ENCODE peak calls at places on chromosomes 11 and 22, in six cellular contexts. Q is psoas muscle, C is bronchial epithelial cell, Z is tibial nerve, G is K562, U is astrocyte of the cerebellum. H is an unnamed sample.

GRCh38 chr11:113595810-113596594 is 110.1 kb downstream of the TMPRSS5 start:
- DNase-seq in Q (no peak), C (no peak), Z (no peak), G (no peak), U (no peak), H (no peak)

GRCh38 chr11:46321757-46322156 is 25.5 kb upstream of the DGKZ start:
- DNase-seq in Q (no peak), C (peak), Z (no peak), G (no peak), U (no peak), H (no peak)

GRCh38 chr22:38205261-38206128 is 3.7 kb downstream of the MAFF start:
- DNase-seq in Q (peak), C (no peak), Z (peak), G (no peak), U (peak), H (no peak)

GRCh38 chr22:22398530-22399327 is 109.8 kb downstream of the ZNF280B start:
- DNase-seq in Q (no peak), C (no peak), Z (no peak), G (peak), U (no peak), H (no peak)

GRCh38 chr11:131712897-131713296 is 342.5 kb downstream of the NTM start:
- DNase-seq in Q (no peak), C (no peak), Z (no peak), G (no peak), U (no peak), H (no peak)

GRCh38 chr11:63768232-63769043 is at the start of gene ZFTA:
- DNase-seq in Q (peak), C (no peak), Z (no peak), G (peak), U (no peak), H (no peak)

GRCh38 chr22:46537946-46538815 is 761 bp upstream of the CELSR1 start:
- DNase-seq in Q (peak), C (peak), Z (no peak), G (no peak), U (no peak), H (no peak)

GRCh38 chr22:21447694-21448402 is 19.3 kb upstream of the TMEM191C start:
- DNase-seq in Q (peak), C (no peak), Z (no peak), G (peak), U (no peak), H (no peak)

GRCh38 chr11:3014314-3014938 is 22.3 kb upstream of the NAP1L4 start:
- DNase-seq in Q (no peak), C (no peak), Z (no peak), G (no peak), U (no peak), H (no peak)

GRCh38 chr22:19764636-19765476 is 4.3 kb downstream of the TBX1 start:
- DNase-seq in Q (no peak), C (no peak), Z (no peak), G (no peak), U (no peak), H (no peak)

GRCh38 chr22:19767427-19768380 is 7.1 kb downstream of the TBX1 start:
- DNase-seq in Q (peak), C (no peak), Z (no peak), G (peak), U (no peak), H (no peak)

GRCh38 chr22:19765477-19766234 is 5.1 kb downstream of the TBX1 start:
- DNase-seq in Q (no peak), C (peak), Z (no peak), G (peak), U (no peak), H (no peak)

GRCh38 chr22:19766235-19766505 is 5.6 kb downstream of the TBX1 start:
- DNase-seq in Q (peak), C (no peak), Z (no peak), G (no peak), U (no peak), H (no peak)

DNA sequence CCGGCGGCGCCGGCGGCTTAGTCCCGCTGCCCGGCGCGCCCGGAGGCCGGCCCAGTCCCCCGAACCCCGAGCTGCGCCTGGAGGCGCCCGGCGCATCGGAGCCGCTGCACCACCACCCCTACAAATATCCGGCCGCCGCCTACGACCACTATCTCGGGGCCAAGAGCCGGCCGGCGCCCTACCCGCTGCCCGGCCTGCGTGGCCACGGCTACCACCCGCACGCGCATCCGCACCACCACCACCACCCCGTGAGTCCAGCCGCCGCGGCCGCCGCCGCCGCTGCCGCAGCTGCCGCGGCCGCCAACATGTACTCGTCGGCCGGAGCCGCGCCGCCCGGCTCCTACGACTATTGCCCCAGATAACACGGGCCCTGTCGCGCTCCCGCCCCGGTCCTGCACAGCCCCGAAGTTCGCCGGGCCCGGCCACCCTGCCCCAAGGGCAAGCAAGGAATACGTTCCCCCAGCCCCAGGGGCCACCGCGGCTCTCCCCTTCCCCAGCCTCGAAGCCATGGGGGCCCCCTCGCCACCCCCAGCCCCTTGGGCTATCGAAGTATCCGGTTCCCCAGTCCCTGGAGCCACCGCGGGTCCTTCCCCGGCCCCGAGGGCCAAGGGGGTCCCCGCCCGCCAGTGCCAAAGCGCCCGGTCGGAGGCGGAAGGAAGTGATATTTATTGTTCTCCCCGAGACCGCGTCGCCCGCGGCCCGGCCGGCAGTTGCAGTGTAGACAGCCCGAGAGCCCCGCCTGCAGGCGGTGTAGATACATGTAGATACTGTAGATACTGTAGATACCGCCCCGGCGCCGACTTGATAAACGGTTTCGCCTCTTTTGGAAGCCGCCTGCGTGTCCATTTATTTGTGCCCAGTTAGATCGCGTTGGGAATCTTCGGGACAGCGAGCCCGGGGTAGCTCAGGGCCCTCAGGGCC is 6.2 kb downstream of the TBX1 start:
- DNase-seq in Q (peak), C (peak), Z (peak), G (peak), U (no peak), H (no peak)
- TF ChIP-seq CTCF in Q (no peak), C (peak), Z (no peak), G (peak), U (peak), H (peak)

DNA sequence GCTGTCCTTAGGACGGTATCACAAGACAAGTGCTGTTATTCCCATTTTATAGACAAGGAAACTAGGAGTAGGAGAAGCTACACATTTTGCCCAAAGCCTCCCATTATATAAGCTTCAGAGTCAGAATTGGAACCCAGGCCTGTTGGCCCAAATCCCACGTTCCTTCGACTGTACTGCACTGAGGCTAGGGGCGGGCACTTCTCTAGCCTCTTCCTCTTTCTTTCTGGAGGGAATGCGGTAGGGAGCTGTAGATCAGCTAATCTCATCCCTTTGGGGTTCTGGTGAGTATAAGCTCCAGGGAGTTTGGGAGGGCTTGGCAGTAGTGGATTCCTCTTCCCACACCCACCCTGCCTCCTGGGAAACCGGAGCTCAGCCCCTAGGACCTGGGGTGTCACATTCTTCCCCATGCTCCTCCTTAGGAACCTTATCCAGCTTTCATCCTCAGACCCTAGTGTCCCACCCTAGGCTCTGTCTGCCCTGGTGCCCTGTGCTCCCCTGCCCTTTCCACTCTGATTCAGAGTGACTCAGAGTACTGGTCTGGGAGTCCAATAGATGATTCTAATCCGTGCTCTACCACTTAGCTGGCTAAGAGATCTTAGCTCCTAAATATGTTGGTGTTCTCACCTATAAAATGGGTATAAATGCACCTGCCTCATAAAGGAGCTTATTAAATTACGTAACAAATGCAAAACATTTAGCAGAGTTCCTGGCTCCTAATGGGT is 29.3 kb downstream of the PHLDB1 start:
- DNase-seq in Q (no peak), C (no peak), Z (no peak), G (no peak), U (no peak), H (no peak)
- H3K4me3 ChIP-seq in Q (no peak), C (no peak), Z (no peak), G (no peak), U (no peak), H (no peak)

DNA sequence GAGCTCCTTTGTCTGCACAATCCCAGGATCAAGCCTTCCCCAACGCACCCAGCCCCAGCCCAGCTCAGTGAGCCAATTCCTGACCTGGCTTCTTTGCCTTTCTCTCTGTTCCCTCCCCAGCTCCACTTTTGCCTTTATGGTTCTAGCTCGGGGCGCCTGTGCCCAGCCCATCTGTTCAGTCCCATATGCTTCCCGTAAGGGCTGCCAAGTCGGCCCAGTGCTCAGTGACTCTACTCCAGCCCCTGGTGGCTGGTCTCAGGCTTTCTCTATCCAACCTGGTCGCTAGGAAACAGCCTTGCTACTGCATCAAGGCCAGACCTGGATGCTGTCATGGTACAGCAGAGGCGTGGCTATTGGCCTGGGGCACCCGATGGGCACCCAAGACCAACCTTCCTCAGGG is 178.1 kb downstream of the DSCAML1 start:
- DNase-seq in Q (no peak), C (no peak), Z (no peak), G (no peak), U (no peak), H (no peak)
- TF ChIP-seq CTCF in Q (no peak), C (no peak), Z (no peak), G (no peak), U (no peak), H (no peak)

GRCh38 chr11:116851631-116852030 is 14.2 kb upstream of the APOA1 start:
- DNase-seq in Q (no peak), C (no peak), Z (no peak), G (no peak), U (no peak), H (no peak)
- H3K4me3 ChIP-seq in Q (no peak), C (no peak), Z (no peak), G (no peak), U (no peak), H (no peak)

GRCh38 chr11:134761361-134761760 is 349.3 kb upstream of the B3GAT1 start:
- DNase-seq in Q (no peak), C (no peak), Z (no peak), G (no peak), U (no peak), H (no peak)

GRCh38 chr11:134761926-134762247 is 349.8 kb upstream of the B3GAT1 start:
- DNase-seq in Q (no peak), C (no peak), Z (no peak), G (no peak), U (no peak), H (no peak)

GRCh38 chr11:134760957-134761356 is 348.9 kb upstream of the B3GAT1 start:
- DNase-seq in Q (no peak), C (no peak), Z (no peak), G (no peak), U (no peak), H (no peak)

GRCh38 chr11:134763030-134763388 is 351.0 kb upstream of the B3GAT1 start:
- DNase-seq in Q (no peak), C (no peak), Z (no peak), G (no peak), U (no peak), H (no peak)

DNA sequence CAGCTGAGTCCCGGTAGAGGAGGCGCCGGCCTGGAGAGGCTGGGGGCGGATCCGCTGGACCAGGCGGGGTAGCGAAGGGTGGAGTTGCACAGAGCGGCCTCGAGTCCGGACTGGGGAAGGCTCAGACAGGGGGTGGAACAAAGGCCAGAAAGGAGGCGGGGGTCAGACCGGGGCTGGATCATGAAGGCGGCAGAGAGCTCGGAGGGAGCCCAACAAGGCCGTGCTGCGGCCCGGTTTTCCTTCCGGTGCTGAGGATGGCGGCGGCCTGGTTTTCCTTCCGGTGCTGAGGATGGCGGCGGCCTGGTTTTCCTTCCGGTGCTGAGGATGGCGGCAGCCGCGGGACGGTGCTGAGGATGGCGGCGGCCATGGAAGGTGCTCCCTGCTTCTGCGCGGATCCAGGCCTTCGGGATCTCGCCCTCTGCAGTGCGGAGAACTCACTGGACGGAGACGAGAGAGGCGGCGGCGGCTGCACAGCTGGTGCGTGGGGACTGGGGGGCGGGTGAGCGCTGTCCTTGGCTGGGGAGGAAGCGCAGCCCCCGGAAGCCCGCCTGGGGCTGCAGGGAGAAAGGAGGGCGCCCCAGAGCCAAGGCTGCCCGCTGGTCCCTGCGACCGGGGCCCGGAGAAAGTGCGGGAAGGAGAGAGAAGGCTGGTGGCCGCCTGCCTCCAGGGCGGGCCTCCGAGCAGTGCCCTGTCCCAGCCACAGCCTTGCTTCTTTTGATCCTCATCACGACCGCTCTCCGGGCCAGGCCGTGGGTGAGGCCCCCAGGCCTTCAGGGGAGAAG is 350.4 kb upstream of the B3GAT1 start:
- DNase-seq in Q (no peak), C (no peak), Z (no peak), G (peak), U (no peak), H (no peak)
- TF ChIP-seq CTCF in Q (no peak), C (no peak), Z (no peak), G (no peak), U (no peak), H (no peak)

DNA sequence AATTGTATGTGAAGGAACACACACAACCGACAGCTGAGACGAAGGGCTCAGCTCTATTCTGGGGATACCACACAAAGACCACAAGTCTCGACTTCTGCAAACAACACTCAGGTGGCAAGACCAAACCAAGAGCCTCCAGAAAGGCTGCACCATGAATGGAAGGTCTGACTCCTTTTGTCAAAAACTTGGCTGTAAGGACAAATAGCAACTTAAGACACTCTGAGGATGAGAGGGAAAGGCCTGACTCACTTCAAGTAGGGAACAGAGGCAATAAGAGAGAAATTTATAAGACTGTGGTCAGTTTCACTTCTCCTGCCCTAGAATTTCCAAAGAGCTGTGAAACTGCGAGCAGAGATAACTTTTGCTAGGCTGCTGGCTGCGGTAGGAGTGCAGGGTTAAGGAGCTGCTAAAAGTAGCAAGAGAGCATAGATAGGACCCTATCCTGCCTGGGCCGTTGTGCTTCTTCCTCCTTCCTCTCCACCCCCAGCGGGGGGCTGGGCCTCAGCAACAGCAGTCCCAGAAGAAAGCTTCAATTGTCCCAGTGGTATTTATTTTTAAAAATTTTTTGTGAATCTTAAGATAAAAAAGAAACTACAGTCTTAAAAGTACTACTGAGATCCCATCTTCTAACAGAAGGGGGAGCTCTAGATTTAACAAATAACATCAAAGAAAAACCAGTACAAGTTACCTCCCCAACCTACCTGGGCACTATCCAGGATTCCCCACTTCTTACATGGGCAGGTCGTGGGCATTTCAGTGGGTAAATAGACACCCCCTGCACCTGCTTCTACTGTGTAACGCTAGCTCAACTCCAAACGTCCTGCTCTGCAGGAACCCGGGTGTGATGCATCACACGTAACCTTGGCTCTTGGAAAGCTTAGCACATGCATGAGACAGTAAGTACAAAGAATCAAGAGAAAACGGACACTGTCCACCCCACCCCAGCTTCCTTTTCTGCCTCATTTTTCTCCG is 66.4 kb downstream of the SGSM3 start:
- DNase-seq in Q (no peak), C (peak), Z (peak), G (peak), U (peak), H (peak)
- H3K4me3 ChIP-seq in Q (peak), C (no peak), Z (peak), G (no peak), U (no peak), H (no peak)

H was measured in epithelial cell of proximal tubule.